ENCODE peak calls at places on chromosomes 16 and 17, in five cellular contexts. E is AG04450, L is progenitor cell of endocrine pancreas, H is BJ, F is AG10803. I is an unnamed sample.

GRCh38 chr17:72515291-72516065 is 394.7 kb downstream of the SOX9 start:
- DNase-seq in E (no peak), H (no peak), F (no peak), L (no peak), I (peak)

GRCh38 chr17:8964801-8965393 is 610 bp downstream of the PIK3R5 start:
- DNase-seq in F (no peak), H (no peak), L (no peak), E (no peak), I (no peak)

GRCh38 chr17:37432671-37433070 is 26.0 kb downstream of the TADA2A start:
- DNase-seq in E (no peak), H (no peak), L (no peak), F (no peak), I (no peak)

GRCh38 chr17:74918906-74919305 is 4.1 kb downstream of the USH1G start:
- DNase-seq in E (no peak), H (no peak), L (no peak), F (no peak), I (no peak)

GRCh38 chr16:11179569-11179968 is 76.4 kb downstream of the SOCS1 start:
- DNase-seq in L (no peak), E (no peak), H (no peak), F (no peak), I (no peak)

GRCh38 chr17:78873519-78874340 is 29.3 kb downstream of the CEP295NL start:
- DNase-seq in H (no peak), E (peak), L (no peak), F (no peak), I (peak)

GRCh38 chr17:21549107-21549687 is 143.1 kb upstream of the KCNJ18 start:
- DNase-seq in H (no peak), L (no peak), E (no peak), F (peak), I (peak)

GRCh38 chr17:32279933-32280716 is 14.5 kb downstream of the RHBDL3 start:
- DNase-seq in L (no peak), F (no peak), E (no peak), H (no peak), I (no peak)

GRCh38 chr16:69619514-69619913 is 53.7 kb downstream of the NFAT5 start:
- DNase-seq in F (no peak), H (no peak), L (no peak), E (no peak), I (no peak)

GRCh38 chr17:73359987-73360410 is 48.2 kb upstream of the CDC42EP4 start:
- DNase-seq in L (peak), H (no peak), F (no peak), E (no peak), I (no peak)

GRCh38 chr17:44909681-44910144 is 5.6 kb downstream of the GFAP start:
- DNase-seq in L (no peak), H (peak), F (peak), E (peak), I (peak)

GRCh38 chr17:79799538-79800324 is 2.9 kb upstream of the CBX8 start:
- DNase-seq in E (no peak), H (no peak), F (no peak), L (no peak), I (no peak)

GRCh38 chr16:74984194-74984669 is 691 bp downstream of the WDR59 start:
- DNase-seq in L (peak), H (no peak), F (peak), E (no peak), I (peak)

GRCh38 chr17:8255499-8255898 is 6.4 kb downstream of the PFAS start:
- DNase-seq in F (no peak), L (no peak), E (no peak), H (no peak), I (no peak)

GRCh38 chr17:45129426-45129939 is 2.8 kb downstream of the PLCD3 start:
- DNase-seq in F (peak), E (no peak), L (no peak), H (no peak), I (no peak)

GRCh38 chr17:45227631-45228120 is 6.0 kb downstream of the FMNL1 start:
- DNase-seq in F (no peak), L (no peak), H (no peak), E (no peak), I (no peak)

GRCh38 chr17:22265807-22266206 is 573.5 kb downstream of the KCNJ18 start:
- DNase-seq in E (no peak), H (no peak), F (no peak), L (no peak), I (no peak)

GRCh38 chr17:67375054-67375427 is 2.0 kb upstream of the PITPNC1 start:
- DNase-seq in H (no peak), E (no peak), F (no peak), L (no peak), I (no peak)

GRCh38 chr16:70703041-70703834 is 17.4 kb upstream of the MTSS2 start:
- DNase-seq in H (peak), E (peak), L (no peak), F (peak), I (peak)

GRCh38 chr17:47856830-47857229 is 5.9 kb upstream of the SP6 start:
- DNase-seq in L (no peak), H (no peak), F (no peak), E (no peak), I (no peak)

GRCh38 chr17:51479303-51479702 is 219.0 kb downstream of the UTP18 start:
- DNase-seq in H (no peak), E (no peak), F (no peak), L (no peak), I (no peak)

GRCh38 chr17:62716834-62717588 is 89.5 kb downstream of the MRC2 start:
- DNase-seq in F (no peak), L (no peak), H (no peak), E (no peak), I (no peak)

GRCh38 chr17:42133461-42134041 is 10.9 kb downstream of the HSPB9 start:
- DNase-seq in L (no peak), H (no peak), F (no peak), E (no peak), I (no peak)

GRCh38 chr17:65294184-65294719 is 157.1 kb downstream of the RGS9 start:
- DNase-seq in F (peak), H (no peak), E (peak), L (peak), I (peak)

GRCh38 chr16:66872927-66873684 is 7.2 kb upstream of the PDP2 start:
- DNase-seq in E (peak), L (peak), F (peak), H (peak), I (peak)

GRCh38 chr17:72465191-72466024 is 344.6 kb downstream of the SOX9 start:
- DNase-seq in L (no peak), F (peak), E (peak), H (peak), I (peak)

GRCh38 chr16:57446530-57447141 is 549 bp downstream of the CIAPIN1 start:
- DNase-seq in F (peak), H (no peak), E (no peak), L (no peak), I (peak)

GRCh38 chr17:7217113-7217987 is 2.3 kb downstream of the DLG4 start:
- DNase-seq in F (peak), L (no peak), H (no peak), E (no peak), I (peak)

DNA sequence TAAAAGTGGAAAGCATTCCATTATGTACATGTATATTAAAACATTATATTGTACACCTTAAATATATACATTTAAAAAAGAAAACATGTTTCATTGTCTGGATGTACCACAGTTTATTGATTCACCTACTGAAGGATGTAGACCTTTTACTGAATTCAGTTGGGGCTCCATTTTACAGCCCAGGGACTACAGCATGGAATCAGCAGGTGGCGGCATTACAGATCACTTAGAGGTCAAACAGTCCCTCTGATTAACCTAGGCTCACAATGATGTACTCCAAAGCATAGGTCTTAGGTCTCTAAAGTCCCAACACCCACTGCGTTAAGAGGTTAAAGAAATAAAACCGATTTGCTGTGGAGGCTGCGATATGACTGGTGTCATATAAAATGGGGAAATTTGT is 490.9 kb downstream of the SHISA9 start:
- DNase-seq in E (no peak), H (no peak), L (no peak), F (no peak), I (no peak)
- TF ChIP-seq CTCF in E (no peak), H (no peak), L (no peak), F (no peak), I (no peak)

DNA sequence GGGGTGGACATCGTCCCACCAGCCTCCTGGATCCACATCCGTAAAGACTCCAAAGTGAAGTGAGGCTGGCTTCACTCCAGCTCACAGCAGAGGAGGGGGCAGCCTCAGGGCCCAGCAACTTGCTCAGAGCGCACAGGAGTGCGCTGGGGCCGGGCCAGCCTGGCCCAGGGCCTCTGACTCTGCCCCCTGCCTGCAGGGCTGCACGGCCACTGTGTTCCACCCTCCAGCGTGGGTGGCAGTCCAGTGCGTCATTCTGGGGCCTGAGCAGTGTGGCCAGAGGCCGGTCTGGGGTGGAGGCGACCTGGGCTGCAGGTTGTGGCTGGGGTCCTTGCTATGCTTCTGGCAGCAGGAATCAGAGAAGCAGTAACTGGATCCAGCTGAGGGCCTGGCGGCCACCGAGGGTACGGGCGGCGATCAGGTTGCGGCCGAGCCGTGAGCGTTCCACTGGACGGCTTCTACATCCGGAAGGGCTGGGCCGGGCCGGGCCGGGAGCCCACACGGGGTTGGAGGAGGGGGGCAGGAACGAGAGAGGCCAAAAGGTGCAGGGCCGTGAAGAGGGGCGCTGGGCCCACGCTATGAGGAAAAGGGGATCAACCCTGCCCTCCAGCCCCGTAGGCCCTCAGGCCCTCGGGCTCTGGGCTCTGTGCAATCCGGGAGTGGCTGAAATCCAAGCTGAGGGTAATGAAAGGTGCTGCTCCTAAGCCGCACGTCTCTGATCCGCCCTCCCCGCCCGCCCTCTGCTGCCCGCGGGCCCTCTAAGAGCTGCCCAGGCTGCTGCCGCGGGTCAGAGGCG is at the start of gene FSCN2:
- DNase-seq in L (no peak), H (no peak), E (no peak), F (no peak), I (peak)
- TF ChIP-seq CTCF in L (no peak), H (peak), E (peak), F (peak), I (no peak)

GRCh38 chr16:49556252-49557069 is 182.9 kb downstream of the C16orf78 start:
- DNase-seq in F (peak), E (no peak), H (no peak), L (peak), I (peak)
- TF ChIP-seq CTCF in F (peak), E (peak), H (peak), L (peak), I (peak)

GRCh38 chr16:89123001-89123830 is 29.6 kb downstream of the ACSF3 start:
- DNase-seq in E (no peak), H (no peak), F (no peak), L (no peak), I (no peak)

GRCh38 chr16:89120921-89121351 is 27.3 kb downstream of the ACSF3 start:
- DNase-seq in E (no peak), F (no peak), L (no peak), H (no peak), I (no peak)

GRCh38 chr16:89121691-89122321 is 28.2 kb downstream of the ACSF3 start:
- DNase-seq in F (no peak), L (no peak), H (no peak), E (no peak), I (no peak)

GRCh38 chr16:89123831-89124100 is 30.1 kb downstream of the ACSF3 start:
- DNase-seq in H (no peak), F (no peak), E (no peak), L (no peak), I (no peak)

GRCh38 chr16:89122322-89122831 is 28.7 kb downstream of the ACSF3 start:
- DNase-seq in E (no peak), F (no peak), H (no peak), L (no peak), I (no peak)
- TF ChIP-seq CTCF in E (no peak), F (no peak), H (no peak), L (no peak), I (no peak)

GRCh38 chr17:76104896-76105231 is 1.3 kb upstream of the EXOC7 start:
- DNase-seq in H (no peak), F (no peak), E (no peak), L (no peak), I (no peak)
- TF ChIP-seq CTCF in H (no peak), F (no peak), E (no peak), L (no peak), I (no peak)

GRCh38 chr16:58814348-58814801 is 80.3 kb upstream of the GOT2 start:
- DNase-seq in H (peak), E (peak), F (peak), L (peak), I (peak)
- TF ChIP-seq CTCF in H (peak), E (peak), F (peak), L (peak), I (peak)

DNA sequence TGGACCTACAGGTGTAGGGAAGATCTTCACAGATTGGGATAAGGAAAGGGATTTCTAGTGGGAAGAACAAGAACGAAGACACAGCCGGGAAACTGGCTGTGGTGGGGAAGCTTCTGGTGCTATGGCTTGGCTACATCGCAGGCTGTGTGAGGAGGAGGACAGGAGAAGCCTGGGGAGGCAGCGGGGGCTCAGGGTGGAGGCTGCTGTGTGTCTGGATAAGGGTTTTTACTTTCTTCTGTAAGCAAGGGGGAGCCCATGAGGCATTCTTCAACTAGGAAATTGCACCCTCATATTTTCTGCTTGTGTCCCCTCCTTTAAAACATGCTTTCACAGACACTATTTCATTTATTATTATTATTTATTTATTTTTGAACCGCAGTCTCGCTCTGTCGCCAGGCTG is 2.9 kb upstream of the RHBDF2 start:
- DNase-seq in H (no peak), E (no peak), F (no peak), L (no peak), I (no peak)
- TF ChIP-seq CTCF in H (peak), E (peak), F (no peak), L (no peak), I (peak)

GRCh38 chr16:22903716-22904115 is 89.8 kb downstream of the HS3ST2 start:
- DNase-seq in F (no peak), E (no peak), H (no peak), L (no peak), I (no peak)
- TF ChIP-seq CTCF in F (no peak), E (no peak), H (no peak), L (no peak), I (no peak)

GRCh38 chr17:1146551-1147265 is 33.1 kb downstream of the ABR start:
- DNase-seq in F (no peak), H (no peak), L (no peak), E (no peak), I (no peak)

GRCh38 chr17:1149869-1150268 is 29.9 kb downstream of the ABR start:
- DNase-seq in E (no peak), L (no peak), H (no peak), F (no peak), I (no peak)

GRCh38 chr17:1150863-1151685 is 28.7 kb downstream of the ABR start:
- DNase-seq in H (no peak), F (no peak), L (no peak), E (no peak), I (no peak)

GRCh38 chr17:1145311-1145986 is 34.3 kb downstream of the ABR start:
- DNase-seq in F (no peak), L (no peak), H (no peak), E (no peak), I (no peak)

DNA sequence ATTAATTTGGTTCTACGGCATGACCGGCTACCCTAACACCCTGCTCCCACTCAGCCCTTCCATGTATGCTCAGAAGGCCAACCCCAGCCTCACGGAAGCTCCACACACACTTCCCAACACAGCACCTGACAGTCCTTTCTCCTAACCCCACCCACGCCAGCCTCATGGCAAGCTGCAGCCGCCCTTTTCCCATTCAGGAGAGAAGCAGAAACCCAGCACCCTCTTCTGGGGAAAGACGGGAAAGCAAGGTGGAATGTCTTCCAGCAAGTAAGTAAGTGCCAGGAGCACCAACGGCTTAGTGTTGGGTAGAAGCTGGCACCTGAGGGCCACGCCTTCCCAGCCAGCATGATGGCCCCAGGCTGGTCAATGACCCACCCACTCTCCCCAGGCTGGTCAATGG is 32.1 kb downstream of the ABR start:
- DNase-seq in L (no peak), F (peak), H (no peak), E (no peak), I (peak)
- TF ChIP-seq CTCF in L (peak), F (peak), H (peak), E (peak), I (no peak)

DNA sequence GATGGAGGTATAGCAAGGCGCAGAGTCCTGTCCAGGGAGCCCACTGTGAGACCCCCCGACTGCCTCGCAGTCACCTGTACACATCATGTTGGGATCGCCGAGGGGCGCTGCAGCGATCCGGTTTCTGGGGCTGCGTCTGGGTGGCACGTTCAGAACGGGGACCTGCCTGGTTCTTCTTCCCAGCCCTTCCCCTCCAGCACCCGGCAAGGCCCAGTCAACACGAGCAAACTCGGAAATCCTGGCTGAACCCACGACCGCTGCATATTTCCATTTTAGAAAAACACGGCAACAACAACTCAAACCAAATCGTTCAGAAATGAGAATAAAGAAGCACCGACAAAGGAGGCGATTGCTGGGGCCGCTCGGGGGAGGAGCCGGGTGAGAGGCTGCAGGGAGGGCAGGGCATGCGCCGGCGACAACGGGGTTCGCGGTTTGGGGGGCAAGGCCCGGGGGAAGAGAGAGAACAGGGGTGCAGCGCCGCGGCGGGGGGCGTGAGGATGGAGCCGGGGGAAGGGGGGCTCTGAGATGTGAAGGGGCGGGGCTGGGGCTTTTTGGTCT is 597 bp downstream of the HSDL1 start:
- DNase-seq in F (no peak), E (no peak), L (peak), H (no peak), I (no peak)
- TF ChIP-seq CTCF in F (no peak), E (peak), L (peak), H (peak), I (peak)